ENCODE peak calls at places on chromosome 6, in five cellular contexts. I is GM12878, R is upper lobe of left lung, A is K562, F is HepG2. D is an unnamed sample.

GRCh38 chr6:106072501-106073140 is 13.5 kb upstream of the PRDM1 start:
- ATAC-seq in F (no peak), I (no peak), A (no peak), R (no peak), D (no peak)

GRCh38 chr6:142913511-142914047 is 31.4 kb downstream of the HIVEP2 start:
- ATAC-seq in A (peak; percentile 66), I (peak; percentile 89), F (no peak), R (peak; percentile 69), D (no peak)

GRCh38 chr6:125983246-125983945 is 2.9 kb upstream of the TRMT11 start:
- ATAC-seq in I (no peak), F (no peak), A (no peak), R (no peak), D (no peak)

GRCh38 chr6:46011241-46012085 is 4.2 kb downstream of the CLIC5 start:
- ATAC-seq in F (peak; percentile 23), A (no peak), I (peak; percentile 91), R (no peak), D (no peak)

GRCh38 chr6:33019358-33019757 is 10.0 kb upstream of the HLA-DOA start:
- ATAC-seq in A (no peak), I (peak; percentile 31), R (no peak), F (no peak), D (no peak)

GRCh38 chr6:30601436-30601814 is 15.6 kb downstream of the PPP1R10 start:
- ATAC-seq in I (no peak), F (no peak), A (no peak), R (no peak), D (no peak)

GRCh38 chr6:30272032-30272431 is 54.7 kb upstream of the TRIM39 start:
- ATAC-seq in F (peak; percentile 68), A (peak; percentile 60), I (peak; percentile 59), R (no peak), D (peak; percentile 53)

GRCh38 chr6:22056398-22056797 is 240.4 kb downstream of the PRL start:
- ATAC-seq in I (no peak), R (no peak), A (no peak), F (no peak), D (no peak)

GRCh38 chr6:139888691-139889122 is 514.3 kb upstream of the CITED2 start:
- ATAC-seq in I (no peak), R (no peak), F (no peak), A (peak; percentile 54), D (no peak)

GRCh38 chr6:132865364-132865763 is 51.0 kb downstream of the RPS12 start:
- ATAC-seq in A (no peak), R (no peak), I (peak; percentile 99), F (no peak), D (no peak)

GRCh38 chr6:162612613-162613012 is 115.0 kb downstream of the PRKN start:
- ATAC-seq in R (no peak), F (peak; percentile 46), I (no peak), A (no peak), D (no peak)

GRCh38 chr6:36443951-36444428 is 1.2 kb downstream of the KCTD20 start:
- ATAC-seq in I (peak; percentile 20), F (peak; percentile 59), R (no peak), A (peak; percentile 63), D (no peak)

GRCh38 chr6:140346461-140346860 is 972.0 kb upstream of the CITED2 start:
- ATAC-seq in A (no peak), I (no peak), R (no peak), F (no peak), D (peak; percentile 63)

GRCh38 chr6:12150812-12151432 is 138.8 kb downstream of the HIVEP1 start:
- ATAC-seq in I (peak; percentile 46), F (peak; percentile 90), A (peak; percentile 77), R (no peak), D (no peak)

GRCh38 chr6:162448294-162448693 is 279.3 kb downstream of the PRKN start:
- ATAC-seq in A (no peak), R (no peak), I (no peak), F (no peak), D (no peak)

GRCh38 chr6:154341876-154342275 is 14.7 kb downstream of the IPCEF1 start:
- ATAC-seq in I (no peak), A (no peak), R (no peak), F (no peak), D (no peak)

GRCh38 chr6:36930483-36930882 is 24.1 kb upstream of the PI16 start:
- ATAC-seq in I (no peak), A (peak; percentile 15), R (no peak), F (no peak), D (peak; percentile 46)

DNA sequence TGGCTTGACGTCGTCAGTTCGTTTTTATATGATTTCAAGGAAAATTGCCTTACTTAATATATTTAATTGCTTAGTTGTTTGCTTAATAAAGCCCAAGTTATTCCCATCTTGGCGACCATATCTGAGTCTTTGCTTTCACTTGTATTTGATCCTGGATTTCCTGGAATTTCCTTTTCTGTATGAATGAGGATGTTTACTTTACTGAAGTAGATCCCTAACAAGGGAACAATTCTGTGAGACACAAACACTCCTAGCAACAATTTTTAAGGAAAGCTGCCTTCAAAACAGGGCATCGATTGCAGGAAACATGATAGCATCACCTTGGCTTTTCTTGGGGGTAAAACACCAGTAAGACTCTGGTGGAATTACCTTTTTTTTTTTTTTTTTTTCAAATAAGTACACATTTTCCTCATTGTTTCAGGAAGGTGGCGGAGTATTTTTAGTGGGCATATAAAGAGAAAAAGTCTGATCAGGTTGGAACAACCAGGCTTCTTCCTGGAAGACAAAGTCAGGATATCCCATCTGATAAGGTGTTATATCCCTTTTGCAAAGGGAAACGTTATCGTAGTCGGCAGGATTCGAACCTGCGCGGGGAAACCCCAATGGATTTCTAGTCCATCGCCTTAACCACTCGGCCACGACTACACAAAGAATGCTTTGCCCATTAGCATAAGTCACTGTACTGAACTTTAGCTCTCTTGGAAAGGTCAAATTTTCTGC is 68.5 kb upstream of the ZNF184 start:
- ATAC-seq in F (no peak), A (peak; percentile 29), R (no peak), I (no peak), D (no peak)
- H3K27me3 ChIP-seq in F (no peaks in the 10 kb centered on the region), A (no peaks in the 10 kb centered on the region), R (no peaks in the 10 kb centered on the region), I (no peaks in the 10 kb centered on the region), D (peaks cover 99% of the 10 kb centered on the region)

DNA sequence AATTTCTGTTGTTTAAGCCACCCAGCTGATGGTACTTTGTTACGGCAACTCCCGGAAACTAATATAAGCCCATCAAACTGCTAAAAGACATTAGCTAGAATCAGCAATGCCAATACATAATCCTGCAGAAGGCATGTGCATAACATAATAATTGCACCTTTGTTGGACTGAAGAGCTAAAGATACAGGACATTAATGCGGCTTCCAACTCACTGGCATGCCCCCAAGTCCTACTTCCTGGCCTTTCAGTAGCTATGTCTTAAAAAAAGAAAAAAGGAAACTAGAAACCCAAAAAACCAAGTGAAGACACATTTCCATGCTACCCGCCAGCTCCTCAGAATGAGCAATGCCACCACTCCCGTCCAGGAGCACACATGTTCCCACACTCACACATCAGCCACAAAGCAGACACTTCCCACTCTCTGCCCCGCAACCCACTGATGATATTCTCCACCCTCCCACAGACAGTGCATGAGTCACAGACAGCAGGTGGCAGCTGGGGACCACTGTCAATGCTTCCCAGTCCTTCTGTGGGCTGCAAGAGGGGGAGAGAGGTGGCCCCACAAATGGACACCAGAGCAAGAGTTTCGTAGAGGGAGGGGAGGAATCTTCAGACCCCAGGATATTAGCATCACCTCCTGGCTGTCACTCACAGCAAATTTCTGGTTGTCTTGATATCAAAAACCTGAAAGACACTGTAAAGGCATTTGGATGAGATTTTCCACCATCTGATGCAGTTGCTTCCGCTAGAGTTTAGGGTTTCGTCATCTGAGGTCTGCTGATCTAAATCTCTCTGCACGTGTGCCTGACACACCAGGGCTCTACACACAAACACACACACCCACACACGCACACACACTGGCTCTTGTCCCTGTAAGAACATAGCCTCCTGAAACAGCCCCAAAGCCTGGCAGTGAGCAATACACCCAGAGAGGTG is 32.8 kb downstream of the GFOD1 start:
- ATAC-seq in I (peak; percentile 74), R (peak; percentile 77), F (peak; percentile 42), A (peak; percentile 80), D (peak; percentile 37)
- TF ChIP-seq EP300 in I (no peak), R (no peak), F (no peak), A (no peak), D (no peak)

GRCh38 chr6:15250440-15251168 is 4.7 kb downstream of the JARID2 start:
- ATAC-seq in F (no peak), I (no peak), A (no peak), R (no peak), D (no peak)

GRCh38 chr6:15247750-15248450 is 2.0 kb downstream of the JARID2 start:
- ATAC-seq in F (no peak), I (no peak), A (peak; percentile 1), R (no peak), D (peak; percentile 16)

GRCh38 chr6:15249371-15250019 is 3.6 kb downstream of the JARID2 start:
- ATAC-seq in F (no peak), I (no peak), A (no peak), R (no peak), D (no peak)

GRCh38 chr6:15247214-15247749 is 1.4 kb downstream of the JARID2 start:
- ATAC-seq in F (no peak), A (no peak), R (no peak), I (no peak), D (no peak)

GRCh38 chr6:15248451-15249370 is 2.8 kb downstream of the JARID2 start:
- ATAC-seq in A (peak; percentile 51), I (peak; percentile 46), R (peak; percentile 86), F (peak; percentile 19), D (peak; percentile 68)
- TF ChIP-seq POLR2A in A (peak; percentile 43), I (peak; percentile 63), R (peak; percentile 23), F (peak; percentile 51), D (no peak)

GRCh38 chr6:52568320-52568719 is 8.5 kb downstream of the TRAM2 start:
- ATAC-seq in A (no peak), I (no peak), F (no peak), R (no peak), D (no peak)

GRCh38 chr6:52570291-52570700 is 6.6 kb downstream of the TRAM2 start:
- ATAC-seq in F (no peak), R (peak; percentile 9), A (no peak), I (no peak), D (peak; percentile 56)

GRCh38 chr6:52566201-52566600 is 10.7 kb downstream of the TRAM2 start:
- ATAC-seq in A (no peak), F (no peak), I (peak; percentile 50), R (no peak), D (no peak)

GRCh38 chr6:52564856-52565255 is 12.0 kb downstream of the TRAM2 start:
- ATAC-seq in F (peak; percentile 62), R (no peak), I (no peak), A (no peak), D (no peak)

GRCh38 chr6:52566853-52567279 is 10.0 kb downstream of the TRAM2 start:
- ATAC-seq in F (peak; percentile 63), R (no peak), A (no peak), I (no peak), D (peak; percentile 79)
- H3K27me3 ChIP-seq in F (no peaks in the 10 kb centered on the region), R (no peaks in the 10 kb centered on the region), A (no peaks in the 10 kb centered on the region), I (no peaks in the 10 kb centered on the region), D (no peaks in the 10 kb centered on the region)

DNA sequence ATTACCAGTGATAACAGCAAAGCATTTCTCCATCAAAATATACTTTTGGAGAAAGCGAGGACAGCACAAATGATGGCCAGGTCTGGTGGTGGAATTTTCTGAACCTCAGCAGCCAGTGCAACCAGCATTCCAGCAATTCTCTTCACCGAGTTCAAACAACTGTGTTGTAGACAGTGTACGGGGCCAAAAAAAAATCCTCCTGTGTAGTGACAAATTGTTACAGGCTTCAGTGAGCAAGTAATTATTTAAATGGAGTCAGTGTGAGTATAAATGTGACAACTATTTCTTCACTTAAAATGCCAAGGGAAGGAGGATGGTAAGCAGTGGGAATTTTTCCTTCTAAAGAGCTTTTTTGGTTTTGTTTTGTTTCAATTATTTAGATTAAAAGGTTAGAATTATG is 154.1 kb downstream of the TMEM242 start:
- ATAC-seq in R (no peak), I (no peak), F (no peak), A (no peak), D (peak; percentile 48)
- TF ChIP-seq EP300 in R (no peak), I (no peak), F (no peak), A (no peak), D (no peak)

D was measured in gastroesophageal sphincter.